ENCODE peak calls at places on chromosomes 12 and 14, in seven cellular contexts. C, J, L, V, Z, D and T are unnamed samples.

GRCh38 chr12:68349083-68349700 is 17.0 kb upstream of the MDM1 start:
- DNase-seq in C (no peak), J (peak; percentile 22), L (no peak), V (no peak), Z (no peak), D (no peak), T (no peak)

GRCh38 chr14:83463500-83464098 is 1929.9 kb upstream of the SEL1L start:
- DNase-seq in C (peak; percentile 53), J (peak; percentile 70), L (peak; percentile 52), V (peak; percentile 42), Z (peak; percentile 75), D (peak; percentile 56), T (peak; percentile 52)

GRCh38 chr12:52307836-52308806 is 13.1 kb downstream of the KRT83 start:
- DNase-seq in C (peak; percentile 84), J (peak; percentile 11), L (peak; percentile 45), V (peak; percentile 66), Z (peak; percentile 77), D (peak; percentile 83), T (peak; percentile 64)

GRCh38 chr12:52015393-52016081 is 8.8 kb downstream of the TAMALIN start:
- DNase-seq in C (no peak), J (no peak), L (no peak), V (no peak), Z (no peak), D (no peak), T (no peak)

GRCh38 chr12:6547987-6548386 is 7.9 kb downstream of the IFFO1 start:
- DNase-seq in C (peak; percentile 27), J (peak; percentile 89), L (peak; percentile 82), V (no peak), Z (peak; percentile 82), D (no peak), T (no peak)

GRCh38 chr12:32444895-32445294 is 45.5 kb downstream of the FGD4 start:
- DNase-seq in C (no peak), J (peak; percentile 77), L (peak; percentile 68), V (peak; percentile 96), Z (peak; percentile 92), D (no peak), T (no peak)

GRCh38 chr12:24469089-24469488 is 479.8 kb downstream of the BCAT1 start:
- DNase-seq in C (no peak), J (no peak), L (no peak), V (no peak), Z (no peak), D (no peak), T (no peak)

GRCh38 chr12:10362828-10363664 is 26.8 kb downstream of the KLRK1 start:
- DNase-seq in C (no peak), J (no peak), L (peak; percentile 52), V (no peak), Z (peak; percentile 65), D (no peak), T (no peak)

GRCh38 chr12:52496590-52497071 is 3.6 kb upstream of the KRT6A start:
- DNase-seq in C (peak; percentile 85), J (peak; percentile 40), L (peak; percentile 22), V (peak; percentile 95), Z (peak; percentile 99), D (no peak), T (peak; percentile 12)

GRCh38 chr14:73500360-73500759 is 9.6 kb downstream of the RIOX1 start:
- DNase-seq in C (no peak), J (no peak), L (no peak), V (peak; percentile 40), Z (no peak), D (no peak), T (no peak)

GRCh38 chr12:128976120-128976519 is 122.8 kb downstream of the GLT1D1 start:
- DNase-seq in C (peak; percentile 86), J (no peak), L (no peak), V (no peak), Z (peak; percentile 89), D (peak; percentile 82), T (peak; percentile 71)

GRCh38 chr14:85536835-85537195 is 6.9 kb downstream of the FLRT2 start:
- DNase-seq in C (no peak), J (peak; percentile 53), L (peak; percentile 34), V (no peak), Z (no peak), D (no peak), T (no peak)

GRCh38 chr14:59087711-59088110 is 100.8 kb upstream of the DAAM1 start:
- DNase-seq in C (no peak), J (no peak), L (peak; percentile 27), V (no peak), Z (no peak), D (no peak), T (no peak)

GRCh38 chr14:68843471-68844209 is 50.8 kb upstream of the ZFP36L1 start:
- DNase-seq in C (peak; percentile 76), J (peak; percentile 57), L (peak; percentile 65), V (peak; percentile 83), Z (peak; percentile 77), D (peak; percentile 89), T (peak; percentile 57)

GRCh38 chr12:31510034-31510433 is 80.9 kb downstream of the DENND5B start:
- DNase-seq in C (no peak), J (peak; percentile 22), L (no peak), V (no peak), Z (no peak), D (no peak), T (no peak)

GRCh38 chr12:49108958-49109404 is 1.7 kb downstream of the LMBR1L start:
- DNase-seq in C (no peak), J (peak; percentile 20), L (peak; percentile 60), V (peak; percentile 66), Z (no peak), D (no peak), T (no peak)

GRCh38 chr14:46580941-46581671 is 70.5 kb downstream of the RPL10L start:
- DNase-seq in C (peak; percentile 38), J (no peak), L (peak; percentile 62), V (peak; percentile 47), Z (peak; percentile 66), D (peak; percentile 51), T (peak; percentile 29)

GRCh38 chr12:90970911-90971310 is 15.9 kb upstream of the CCER1 start:
- DNase-seq in C (no peak), J (no peak), L (no peak), V (no peak), Z (no peak), D (no peak), T (no peak)

GRCh38 chr14:69543341-69544249 is 31.1 kb downstream of the CCDC177 start:
- DNase-seq in C (peak; percentile 38), J (peak; percentile 93), L (peak; percentile 77), V (peak; percentile 91), Z (peak; percentile 85), D (no peak), T (no peak)

GRCh38 chr12:122836027-122836921 is 1.0 kb downstream of the HIP1R start:
- DNase-seq in C (peak; percentile 39), J (peak; percentile 16), L (peak; percentile 72), V (peak; percentile 37), Z (peak; percentile 12), D (peak; percentile 51), T (no peak)

GRCh38 chr12:49025463-49025862 is 6.9 kb upstream of the PRKAG1 start:
- DNase-seq in C (no peak), J (no peak), L (no peak), V (no peak), Z (no peak), D (no peak), T (no peak)

GRCh38 chr12:39798429-39798828 is 178.8 kb upstream of the ABCD2 start:
- DNase-seq in C (no peak), J (no peak), L (no peak), V (no peak), Z (no peak), D (no peak), T (no peak)

GRCh38 chr12:100213016-100213891 is 12.6 kb downstream of the ACTR6 start:
- DNase-seq in C (no peak), J (no peak), L (no peak), V (no peak), Z (no peak), D (no peak), T (no peak)

GRCh38 chr14:91231446-91231845 is 13.1 kb downstream of the GPR68 start:
- DNase-seq in C (no peak), J (peak; percentile 15), L (peak; percentile 62), V (no peak), Z (no peak), D (no peak), T (no peak)

GRCh38 chr12:72723732-72724131 is 451.6 kb downstream of the TRHDE start:
- DNase-seq in C (no peak), J (no peak), L (no peak), V (no peak), Z (peak; percentile 58), D (no peak), T (no peak)

GRCh38 chr12:95218164-95218851 is 701 bp downstream of the VEZT start:
- DNase-seq in C (no peak), J (peak; percentile 58), L (peak; percentile 72), V (peak; percentile 81), Z (no peak), D (no peak), T (peak; percentile 32)

GRCh38 chr12:41983394-41983793 is 161.3 kb downstream of the GXYLT1 start:
- DNase-seq in C (no peak), J (no peak), L (no peak), V (no peak), Z (no peak), D (no peak), T (no peak)
- H2BK120ac ChIP-seq in C (no peak overlapping the region), J (no peak overlapping the region), L (no peak overlapping the region), V (no peak overlapping the region), Z (no peak overlapping the region), D (no peak overlapping the region), T (no peak overlapping the region)

GRCh38 chr12:47267571-47267970 is 187.8 kb upstream of the AMIGO2 start:
- DNase-seq in C (no peak), J (peak; percentile 26), L (no peak), V (peak; percentile 83), Z (no peak), D (no peak), T (no peak)
- H3K27ac ChIP-seq in C (no peak overlapping the region), J (no peak overlapping the region), L (no peak overlapping the region), V (no peak overlapping the region), Z (no peak overlapping the region), D (no peak overlapping the region), T (no peak overlapping the region)

DNA sequence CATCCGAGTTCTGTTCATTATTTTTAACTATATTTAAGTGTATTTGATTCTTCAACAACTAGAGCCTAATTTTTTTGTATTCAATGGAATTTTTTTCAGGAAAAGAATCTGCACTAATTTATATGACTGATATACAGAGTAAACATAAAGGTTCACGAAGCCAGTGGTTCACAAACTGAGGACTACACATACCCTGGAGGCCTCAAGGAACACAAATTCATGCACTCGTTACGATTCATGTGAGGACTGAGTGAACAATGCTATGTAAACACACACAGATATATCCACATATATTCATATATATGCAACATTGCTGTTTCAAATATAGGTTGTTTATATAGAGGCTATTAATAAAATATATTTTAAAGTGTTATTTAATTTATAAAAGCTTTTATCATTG is 137.8 kb downstream of the PHLDA1 start:
- DNase-seq in C (no peak), J (no peak), L (no peak), V (no peak), Z (no peak), D (no peak), T (no peak)
- H4K8ac ChIP-seq in C (no peak overlapping the region), J (peak overlapping the region; percentile 54), L (no peak overlapping the region), V (no peak overlapping the region), Z (no peak overlapping the region), D (no peak overlapping the region), T (no peak overlapping the region)

GRCh38 chr12:29155079-29155478 is 6.0 kb downstream of the FAR2 start:
- DNase-seq in C (no peak), J (no peak), L (peak; percentile 40), V (peak; percentile 56), Z (peak; percentile 74), D (no peak), T (no peak)
- H2BK120ac ChIP-seq in C (no peak overlapping the region), J (no peak overlapping the region), L (no peak overlapping the region), V (no peak overlapping the region), Z (no peak overlapping the region), D (no peak overlapping the region), T (no peak overlapping the region)